ENCODE peak calls at places on chromosomes 6 and 20, in seven cellular contexts. One of them, this sample, is unnamed. For H3K27me3, the result is how much of the 10 kb centered on the place peaks cover.

GRCh38 chr6:23775127-23775526 is 350.9 kb upstream of the NRSN1 start:
- DNase-seq in ovary: no peak
- DNase-seq in tibial artery: no peak
- DNase-seq in hepatocyte: no peak
- DNase-seq in endothelial cell of umbilical vein: no peak
- DNase-seq in HepG2: no peak
- DNase-seq in upper lobe of right lung: no peak
- DNase-seq in this sample: no peak

GRCh38 chr6:81842254-81842653 is 89.8 kb upstream of the TENT5A start:
- DNase-seq in ovary: peak
- DNase-seq in tibial artery: no peak
- DNase-seq in hepatocyte: no peak
- DNase-seq in endothelial cell of umbilical vein: no peak
- DNase-seq in HepG2: peak
- DNase-seq in upper lobe of right lung: no peak
- DNase-seq in this sample: no peak

GRCh38 chr20:63253438-63254236 is 626 bp downstream of the NKAIN4 start:
- DNase-seq in ovary: no peak
- DNase-seq in tibial artery: no peak
- DNase-seq in hepatocyte: peak
- DNase-seq in endothelial cell of umbilical vein: no peak
- DNase-seq in HepG2: no peak
- DNase-seq in upper lobe of right lung: no peak
- DNase-seq in this sample: no peak

GRCh38 chr6:27251672-27252251 is 4.3 kb downstream of the PRSS16 start:
- DNase-seq in ovary: peak
- DNase-seq in tibial artery: no peak
- DNase-seq in hepatocyte: peak
- DNase-seq in endothelial cell of umbilical vein: peak
- DNase-seq in HepG2: no peak
- DNase-seq in upper lobe of right lung: peak
- DNase-seq in this sample: peak

GRCh38 chr6:92847988-92848387 is 571.4 kb downstream of the EPHA7 start:
- DNase-seq in ovary: no peak
- DNase-seq in tibial artery: no peak
- DNase-seq in hepatocyte: no peak
- DNase-seq in endothelial cell of umbilical vein: no peak
- DNase-seq in HepG2: no peak
- DNase-seq in upper lobe of right lung: no peak
- DNase-seq in this sample: no peak

GRCh38 chr6:30769853-30770160 is 25.5 kb upstream of the IER3 start:
- DNase-seq in ovary: no peak
- DNase-seq in tibial artery: no peak
- DNase-seq in hepatocyte: no peak
- DNase-seq in endothelial cell of umbilical vein: no peak
- DNase-seq in HepG2: no peak
- DNase-seq in upper lobe of right lung: no peak
- DNase-seq in this sample: no peak

GRCh38 chr6:138454976-138455706 is 44.2 kb downstream of the NHSL1 start:
- DNase-seq in ovary: no peak
- DNase-seq in tibial artery: no peak
- DNase-seq in hepatocyte: no peak
- DNase-seq in endothelial cell of umbilical vein: peak
- DNase-seq in HepG2: no peak
- DNase-seq in upper lobe of right lung: peak
- DNase-seq in this sample: no peak

GRCh38 chr6:169212897-169213813 is 40.5 kb downstream of the THBS2 start:
- DNase-seq in ovary: peak
- DNase-seq in tibial artery: peak
- DNase-seq in hepatocyte: peak
- DNase-seq in endothelial cell of umbilical vein: peak
- DNase-seq in HepG2: peak
- DNase-seq in upper lobe of right lung: peak
- DNase-seq in this sample: peak

GRCh38 chr20:26209171-26209941 is 512.7 kb upstream of the ZNF337 start:
- DNase-seq in ovary: no peak
- DNase-seq in tibial artery: peak
- DNase-seq in hepatocyte: peak
- DNase-seq in endothelial cell of umbilical vein: no peak
- DNase-seq in HepG2: no peak
- DNase-seq in upper lobe of right lung: peak
- DNase-seq in this sample: peak

GRCh38 chr6:98838027-98838426 is 3.7 kb downstream of the POU3F2 start:
- DNase-seq in ovary: no peak
- DNase-seq in tibial artery: no peak
- DNase-seq in hepatocyte: no peak
- DNase-seq in endothelial cell of umbilical vein: no peak
- DNase-seq in HepG2: no peak
- DNase-seq in upper lobe of right lung: no peak
- DNase-seq in this sample: no peak

GRCh38 chr20:53163486-53163885 is 191.3 kb downstream of the TSHZ2 start:
- DNase-seq in ovary: no peak
- DNase-seq in tibial artery: no peak
- DNase-seq in hepatocyte: no peak
- DNase-seq in endothelial cell of umbilical vein: no peak
- DNase-seq in HepG2: no peak
- DNase-seq in upper lobe of right lung: no peak
- DNase-seq in this sample: no peak

GRCh38 chr6:47862731-47863130 is 80.9 kb downstream of the OPN5 start:
- DNase-seq in ovary: no peak
- DNase-seq in tibial artery: no peak
- DNase-seq in hepatocyte: no peak
- DNase-seq in endothelial cell of umbilical vein: no peak
- DNase-seq in HepG2: no peak
- DNase-seq in upper lobe of right lung: no peak
- DNase-seq in this sample: no peak

GRCh38 chr20:37236462-37236861 is 25.2 kb downstream of the GHRH start:
- DNase-seq in ovary: no peak
- DNase-seq in tibial artery: no peak
- DNase-seq in hepatocyte: no peak
- DNase-seq in endothelial cell of umbilical vein: no peak
- DNase-seq in HepG2: no peak
- DNase-seq in upper lobe of right lung: no peak
- DNase-seq in this sample: no peak

GRCh38 chr6:169852504-169853195 is 101.2 kb downstream of the ERMARD start:
- DNase-seq in ovary: no peak
- DNase-seq in tibial artery: no peak
- DNase-seq in hepatocyte: no peak
- DNase-seq in endothelial cell of umbilical vein: no peak
- DNase-seq in HepG2: no peak
- DNase-seq in upper lobe of right lung: no peak
- DNase-seq in this sample: no peak

GRCh38 chr6:127464881-127465459 is 5.8 kb upstream of the KIAA0408 start:
- DNase-seq in ovary: peak
- DNase-seq in tibial artery: peak
- DNase-seq in hepatocyte: peak
- DNase-seq in endothelial cell of umbilical vein: peak
- DNase-seq in HepG2: peak
- DNase-seq in upper lobe of right lung: peak
- DNase-seq in this sample: peak

GRCh38 chr6:169996652-169997051 is 245.2 kb downstream of the ERMARD start:
- DNase-seq in ovary: no peak
- DNase-seq in tibial artery: no peak
- DNase-seq in hepatocyte: no peak
- DNase-seq in endothelial cell of umbilical vein: no peak
- DNase-seq in HepG2: no peak
- DNase-seq in upper lobe of right lung: no peak
- DNase-seq in this sample: no peak

GRCh38 chr20:17358854-17359253 is 132.0 kb downstream of the PCSK2 start:
- DNase-seq in ovary: no peak
- DNase-seq in tibial artery: no peak
- DNase-seq in hepatocyte: no peak
- DNase-seq in endothelial cell of umbilical vein: no peak
- DNase-seq in HepG2: no peak
- DNase-seq in upper lobe of right lung: no peak
- DNase-seq in this sample: no peak

GRCh38 chr20:34750484-34750883 is 46.3 kb downstream of the TP53INP2 start:
- DNase-seq in ovary: no peak
- DNase-seq in tibial artery: no peak
- DNase-seq in hepatocyte: no peak
- DNase-seq in endothelial cell of umbilical vein: no peak
- DNase-seq in HepG2: no peak
- DNase-seq in upper lobe of right lung: no peak
- DNase-seq in this sample: no peak

GRCh38 chr6:113875470-113875869 is 18.3 kb downstream of the MARCKS start:
- DNase-seq in ovary: no peak
- DNase-seq in tibial artery: no peak
- DNase-seq in hepatocyte: no peak
- DNase-seq in endothelial cell of umbilical vein: no peak
- DNase-seq in HepG2: no peak
- DNase-seq in upper lobe of right lung: no peak
- DNase-seq in this sample: no peak

GRCh38 chr6:106451419-106451818 is 90.9 kb downstream of the CRYBG1 start:
- DNase-seq in ovary: no peak
- DNase-seq in tibial artery: no peak
- DNase-seq in hepatocyte: no peak
- DNase-seq in endothelial cell of umbilical vein: peak
- DNase-seq in HepG2: no peak
- DNase-seq in upper lobe of right lung: no peak
- DNase-seq in this sample: no peak

GRCh38 chr20:62856931-62857619 is 4.5 kb downstream of the TCFL5 start:
- DNase-seq in ovary: no peak
- DNase-seq in tibial artery: no peak
- DNase-seq in hepatocyte: no peak
- DNase-seq in endothelial cell of umbilical vein: no peak
- DNase-seq in HepG2: no peak
- DNase-seq in upper lobe of right lung: no peak
- DNase-seq in this sample: no peak

GRCh38 chr6:13406051-13406477 is 77.7 kb upstream of the TBC1D7 start:
- DNase-seq in ovary: no peak
- DNase-seq in tibial artery: no peak
- DNase-seq in hepatocyte: no peak
- DNase-seq in endothelial cell of umbilical vein: no peak
- DNase-seq in HepG2: peak
- DNase-seq in upper lobe of right lung: no peak
- DNase-seq in this sample: no peak

GRCh38 chr20:25626779-25627178 is 3.0 kb upstream of the NANP start:
- DNase-seq in ovary: no peak
- DNase-seq in tibial artery: no peak
- DNase-seq in hepatocyte: no peak
- DNase-seq in endothelial cell of umbilical vein: no peak
- DNase-seq in HepG2: no peak
- DNase-seq in upper lobe of right lung: no peak
- DNase-seq in this sample: no peak

GRCh38 chr6:163705923-163706322 is 291.4 kb downstream of the QKI start:
- DNase-seq in ovary: no peak
- DNase-seq in tibial artery: no peak
- DNase-seq in hepatocyte: no peak
- DNase-seq in endothelial cell of umbilical vein: no peak
- DNase-seq in HepG2: no peak
- DNase-seq in upper lobe of right lung: no peak
- DNase-seq in this sample: no peak

DNA sequence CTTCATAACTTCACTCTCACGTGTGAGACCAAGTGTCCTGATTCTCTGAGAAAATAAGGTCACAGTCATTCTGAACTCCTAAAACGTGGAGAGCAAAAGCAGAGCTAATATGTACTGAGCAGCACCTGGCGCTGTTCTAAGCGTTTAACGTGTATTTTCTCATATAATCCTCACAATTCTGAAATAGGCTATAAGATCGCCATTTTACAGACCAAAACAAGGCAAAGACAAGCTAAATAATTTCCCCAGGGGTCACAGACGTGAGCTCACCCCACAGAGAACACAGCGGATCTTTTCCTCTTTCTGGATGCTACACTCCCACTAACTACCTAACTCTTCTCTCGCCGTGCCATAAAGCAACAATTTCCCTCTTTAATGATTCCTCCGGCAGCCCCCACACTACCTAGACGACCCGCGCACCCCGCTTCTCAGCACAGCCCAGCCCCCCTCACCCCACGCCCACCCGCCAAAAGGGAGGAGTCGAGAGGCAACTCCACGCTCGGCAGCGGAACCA is 636 bp downstream of the SUPT3H start:
- DNase-seq in ovary: no peak
- DNase-seq in tibial artery: no peak
- DNase-seq in hepatocyte: no peak
- DNase-seq in endothelial cell of umbilical vein: no peak
- DNase-seq in HepG2: peak
- DNase-seq in upper lobe of right lung: no peak
- DNase-seq in this sample: no peak
- H3K4me3 ChIP-seq in ovary: peak
- H3K4me3 ChIP-seq in tibial artery: peak
- H3K4me3 ChIP-seq in hepatocyte: peak
- H3K4me3 ChIP-seq in endothelial cell of umbilical vein: peak
- H3K4me3 ChIP-seq in HepG2: peak
- H3K4me3 ChIP-seq in upper lobe of right lung: peak
- H3K4me3 ChIP-seq in this sample: peak

GRCh38 chr6:41392249-41392648 is 56.8 kb downstream of the NCR2 start:
- DNase-seq in ovary: no peak
- DNase-seq in tibial artery: no peak
- DNase-seq in hepatocyte: no peak
- DNase-seq in endothelial cell of umbilical vein: no peak
- DNase-seq in HepG2: no peak
- DNase-seq in upper lobe of right lung: no peak
- DNase-seq in this sample: no peak
- H3K27me3 ChIP-seq in ovary: under half
- H3K27me3 ChIP-seq in tibial artery: under half
- H3K27me3 ChIP-seq in hepatocyte: under half
- H3K27me3 ChIP-seq in endothelial cell of umbilical vein: under half
- H3K27me3 ChIP-seq in HepG2: under half
- H3K27me3 ChIP-seq in upper lobe of right lung: under half
- H3K27me3 ChIP-seq in this sample: under half

GRCh38 chr6:4888841-4889240 is 112.6 kb downstream of the CDYL start:
- DNase-seq in ovary: no peak
- DNase-seq in tibial artery: no peak
- DNase-seq in hepatocyte: no peak
- DNase-seq in endothelial cell of umbilical vein: no peak
- DNase-seq in HepG2: no peak
- DNase-seq in upper lobe of right lung: no peak
- DNase-seq in this sample: no peak
- TF ChIP-seq CTCF in ovary: no peak
- TF ChIP-seq CTCF in tibial artery: no peak
- TF ChIP-seq CTCF in hepatocyte: no peak
- TF ChIP-seq CTCF in endothelial cell of umbilical vein: no peak
- TF ChIP-seq CTCF in HepG2: no peak
- TF ChIP-seq CTCF in upper lobe of right lung: no peak
- TF ChIP-seq CTCF in this sample: no peak

GRCh38 chr6:2766767-2767314 is 1.6 kb downstream of the WRNIP1 start:
- DNase-seq in ovary: no peak
- DNase-seq in tibial artery: no peak
- DNase-seq in hepatocyte: no peak
- DNase-seq in endothelial cell of umbilical vein: no peak
- DNase-seq in HepG2: no peak
- DNase-seq in upper lobe of right lung: no peak
- DNase-seq in this sample: no peak

GRCh38 chr6:2770171-2770570 is 5.0 kb downstream of the WRNIP1 start:
- DNase-seq in ovary: no peak
- DNase-seq in tibial artery: no peak
- DNase-seq in hepatocyte: no peak
- DNase-seq in endothelial cell of umbilical vein: peak
- DNase-seq in HepG2: no peak
- DNase-seq in upper lobe of right lung: no peak
- DNase-seq in this sample: peak

GRCh38 chr6:2768125-2768524 is 2.9 kb downstream of the WRNIP1 start:
- DNase-seq in ovary: no peak
- DNase-seq in tibial artery: no peak
- DNase-seq in hepatocyte: no peak
- DNase-seq in endothelial cell of umbilical vein: peak
- DNase-seq in HepG2: no peak
- DNase-seq in upper lobe of right lung: no peak
- DNase-seq in this sample: no peak

GRCh38 chr6:2767327-2767985 is 2.3 kb downstream of the WRNIP1 start:
- DNase-seq in ovary: no peak
- DNase-seq in tibial artery: no peak
- DNase-seq in hepatocyte: no peak
- DNase-seq in endothelial cell of umbilical vein: peak
- DNase-seq in HepG2: no peak
- DNase-seq in upper lobe of right lung: no peak
- DNase-seq in this sample: no peak

GRCh38 chr6:2768696-2769095 is 3.5 kb downstream of the WRNIP1 start:
- DNase-seq in ovary: no peak
- DNase-seq in tibial artery: no peak
- DNase-seq in hepatocyte: no peak
- DNase-seq in endothelial cell of umbilical vein: peak
- DNase-seq in HepG2: no peak
- DNase-seq in upper lobe of right lung: no peak
- DNase-seq in this sample: no peak
- H3K4me3 ChIP-seq in ovary: no peak
- H3K4me3 ChIP-seq in tibial artery: peak
- H3K4me3 ChIP-seq in hepatocyte: no peak
- H3K4me3 ChIP-seq in endothelial cell of umbilical vein: peak
- H3K4me3 ChIP-seq in HepG2: peak
- H3K4me3 ChIP-seq in upper lobe of right lung: peak
- H3K4me3 ChIP-seq in this sample: peak

This sample was measured in psoas muscle.